ENCODE peak calls at places on chromosomes 13 and 19, in four cellular contexts. One of them, this sample, is unnamed.
A peak's percentile ranks its signal among the peaks of the same experiment; 100 is the strongest.

GRCh38 chr13:82803341-82803740 is 1078.9 kb downstream of the SLITRK1 start:
- DNase-seq in A549: no peak
- DNase-seq in memory B cell: no peak
- DNase-seq in NCI-H748 treated with DMSO at 0.1 percent for 48 hours: peak; percentile 82
- DNase-seq in this sample: no peak

GRCh38 chr13:52162279-52163101 is 3.1 kb upstream of the NEK3 start:
- DNase-seq in A549: no peak
- DNase-seq in memory B cell: no peak
- DNase-seq in NCI-H748 treated with DMSO at 0.1 percent for 48 hours: no peak
- DNase-seq in this sample: no peak

GRCh38 chr13:45269204-45269603 is 68.4 kb upstream of the KCTD4 start:
- DNase-seq in NCI-H748 treated with DMSO at 0.1 percent for 48 hours: no peak
- DNase-seq in memory B cell: no peak
- DNase-seq in A549: no peak
- DNase-seq in this sample: no peak

GRCh38 chr19:53909471-53910169 is 542 bp downstream of the CACNG7 start:
- DNase-seq in NCI-H748 treated with DMSO at 0.1 percent for 48 hours: no peak
- DNase-seq in A549: no peak
- DNase-seq in memory B cell: no peak
- DNase-seq in this sample: no peak

GRCh38 chr19:38362076-38362945 is 12.1 kb upstream of the PSMD8 start:
- DNase-seq in A549: peak; percentile 94
- DNase-seq in NCI-H748 treated with DMSO at 0.1 percent for 48 hours: peak; percentile 86
- DNase-seq in memory B cell: no peak
- DNase-seq in this sample: peak; percentile 49

GRCh38 chr19:48405010-48405659 is 11.7 kb downstream of the GRIN2D start:
- DNase-seq in memory B cell: no peak
- DNase-seq in A549: no peak
- DNase-seq in NCI-H748 treated with DMSO at 0.1 percent for 48 hours: no peak
- DNase-seq in this sample: no peak

GRCh38 chr13:25478186-25478585 is 106.4 kb downstream of the ATP8A2 start:
- DNase-seq in A549: no peak
- DNase-seq in memory B cell: no peak
- DNase-seq in NCI-H748 treated with DMSO at 0.1 percent for 48 hours: no peak
- DNase-seq in this sample: no peak

GRCh38 chr13:79226250-79226649 is 179.8 kb downstream of the RBM26 start:
- DNase-seq in A549: no peak
- DNase-seq in NCI-H748 treated with DMSO at 0.1 percent for 48 hours: peak; percentile 77
- DNase-seq in memory B cell: no peak
- DNase-seq in this sample: no peak

GRCh38 chr19:6801397-6802086 is 29.0 kb downstream of the VAV1 start:
- DNase-seq in NCI-H748 treated with DMSO at 0.1 percent for 48 hours: no peak
- DNase-seq in memory B cell: peak; percentile 85
- DNase-seq in A549: peak; percentile 53
- DNase-seq in this sample: peak; percentile 80

GRCh38 chr13:68708336-68708908 is 1399.2 kb upstream of the ATXN8OS start:
- DNase-seq in A549: no peak
- DNase-seq in NCI-H748 treated with DMSO at 0.1 percent for 48 hours: no peak
- DNase-seq in memory B cell: no peak
- DNase-seq in this sample: no peak

GRCh38 chr13:56501750-56502149 is 639.0 kb upstream of the PRR20A start:
- DNase-seq in A549: no peak
- DNase-seq in memory B cell: no peak
- DNase-seq in NCI-H748 treated with DMSO at 0.1 percent for 48 hours: no peak
- DNase-seq in this sample: no peak

GRCh38 chr19:12721656-12722565 is 1.8 kb downstream of the TNPO2 start:
- DNase-seq in memory B cell: no peak
- DNase-seq in NCI-H748 treated with DMSO at 0.1 percent for 48 hours: no peak
- DNase-seq in A549: peak; percentile 31
- DNase-seq in this sample: no peak

GRCh38 chr19:18465214-18465963 is 27.5 kb upstream of the ISYNA1 start:
- DNase-seq in A549: no peak
- DNase-seq in memory B cell: no peak
- DNase-seq in NCI-H748 treated with DMSO at 0.1 percent for 48 hours: no peak
- DNase-seq in this sample: no peak

GRCh38 chr13:85737952-85738351 is 61.3 kb downstream of the SLITRK6 start:
- DNase-seq in A549: no peak
- DNase-seq in memory B cell: no peak
- DNase-seq in NCI-H748 treated with DMSO at 0.1 percent for 48 hours: no peak
- DNase-seq in this sample: no peak

GRCh38 chr13:110226051-110226562 is 80.8 kb downstream of the COL4A1 start:
- DNase-seq in NCI-H748 treated with DMSO at 0.1 percent for 48 hours: no peak
- DNase-seq in memory B cell: no peak
- DNase-seq in A549: no peak
- DNase-seq in this sample: no peak

GRCh38 chr13:20303636-20304035 is 71.5 kb upstream of the GJB6 start:
- DNase-seq in A549: no peak
- DNase-seq in NCI-H748 treated with DMSO at 0.1 percent for 48 hours: no peak
- DNase-seq in memory B cell: no peak
- DNase-seq in this sample: no peak